ENCODE peak calls at places on chromosomes 11 and 22, in nine cellular contexts. B is upper lobe of left lung, K is IMR-90, Q is ovary, J is A549, Z is psoas muscle, T is PC-3, Y is thoracic aorta, O is esophagus squamous epithelium. U is an unnamed sample.

GRCh38 chr11:10993186-10993585 is 135.3 kb upstream of the ZBED5 start:
- DNase-seq in B (no peak), K (peak; percentile 2), Q (no peak), J (no peak), Z (no peak), T (no peak), Y (no peak), O (no peak), U (no peak)

GRCh38 chr11:109946322-109946846 is 146.8 kb upstream of the ZC3H12C start:
- DNase-seq in B (no peak), K (peak; percentile 97), Q (peak; percentile 89), J (peak; percentile 64), Z (peak; percentile 90), T (peak; percentile 98), Y (peak; percentile 75), O (peak; percentile 14), U (peak; percentile 71)

GRCh38 chr11:66885469-66886316 is 28.8 kb downstream of the LRFN4 start:
- DNase-seq in B (no peak), K (no peak), Q (no peak), J (no peak), Z (peak; percentile 32), T (no peak), Y (no peak), O (no peak), U (peak; percentile 81)

GRCh38 chr22:49214976-49215375 is 612.7 kb downstream of the BRD1 start:
- DNase-seq in B (no peak), K (no peak), Q (peak; percentile 7), J (no peak), Z (no peak), T (no peak), Y (no peak), O (no peak), U (no peak)

GRCh38 chr22:46646531-46647211 is 26.5 kb downstream of the GRAMD4 start:
- DNase-seq in B (no peak), K (no peak), Q (no peak), J (no peak), Z (no peak), T (no peak), Y (no peak), O (no peak), U (no peak)

GRCh38 chr11:124376280-124376679 is 8.0 kb downstream of the OR8B2 start:
- DNase-seq in B (no peak), K (no peak), Q (no peak), J (no peak), Z (no peak), T (no peak), Y (no peak), O (no peak), U (no peak)

GRCh38 chr22:17401728-17402127 is 32.5 kb downstream of the CECR2 start:
- DNase-seq in B (no peak), K (no peak), Q (no peak), J (no peak), Z (no peak), T (no peak), Y (no peak), O (no peak), U (no peak)

GRCh38 chr11:64865286-64866172 is 12.9 kb downstream of the EHD1 start:
- DNase-seq in B (no peak), K (peak; percentile 92), Q (no peak), J (no peak), Z (no peak), T (peak; percentile 46), Y (no peak), O (no peak), U (no peak)

GRCh38 chr11:60265373-60266214 is 14.9 kb upstream of the MS4A4A start:
- DNase-seq in B (no peak), K (peak; percentile 7), Q (no peak), J (peak; percentile 28), Z (no peak), T (peak; percentile 85), Y (no peak), O (no peak), U (no peak)

GRCh38 chr11:118612378-118612777 is 5.0 kb downstream of the PHLDB1 start:
- DNase-seq in B (no peak), K (peak; percentile 23), Q (peak; percentile 78), J (no peak), Z (peak; percentile 69), T (no peak), Y (no peak), O (no peak), U (no peak)

GRCh38 chr11:35619754-35620640 is 1.7 kb downstream of the FJX1 start:
- DNase-seq in B (no peak), K (peak; percentile 45), Q (no peak), J (peak; percentile 42), Z (peak; percentile 53), T (peak; percentile 32), Y (no peak), O (no peak), U (peak; percentile 66)

GRCh38 chr11:95092549-95093324 is 3.1 kb downstream of the ENDOD1 start:
- DNase-seq in B (no peak), K (peak; percentile 49), Q (no peak), J (peak; percentile 41), Z (peak; percentile 55), T (peak; percentile 92), Y (no peak), O (no peak), U (peak; percentile 26)

GRCh38 chr11:131924001-131924400 is 553.6 kb downstream of the NTM start:
- DNase-seq in B (peak; percentile 64), K (peak; percentile 36), Q (no peak), J (no peak), Z (no peak), T (no peak), Y (no peak), O (no peak), U (no peak)

GRCh38 chr11:117220999-117221774 is 10.7 kb downstream of the PCSK7 start:
- DNase-seq in B (no peak), K (no peak), Q (no peak), J (no peak), Z (peak; percentile 81), T (no peak), Y (no peak), O (no peak), U (no peak)

GRCh38 chr11:85768473-85769146 is 42.3 kb downstream of the SYTL2 start:
- DNase-seq in B (no peak), K (no peak), Q (no peak), J (no peak), Z (no peak), T (no peak), Y (no peak), O (no peak), U (no peak)

GRCh38 chr11:6623391-6624363 is 4.5 kb upstream of the TPP1 start:
- DNase-seq in B (no peak), K (no peak), Q (no peak), J (no peak), Z (no peak), T (no peak), Y (no peak), O (no peak), U (no peak)

GRCh38 chr11:6621711-6622211 is 2.5 kb upstream of the TPP1 start:
- DNase-seq in B (peak; percentile 63), K (no peak), Q (peak; percentile 42), J (no peak), Z (no peak), T (no peak), Y (no peak), O (no peak), U (no peak)

GRCh38 chr11:6619021-6619745 is at the start of gene TPP1:
- DNase-seq in B (peak; percentile 60), K (peak; percentile 94), Q (peak; percentile 90), J (peak; percentile 99), Z (peak; percentile 92), T (peak; percentile 93), Y (peak; percentile 93), O (peak; percentile 71), U (peak; percentile 84)

GRCh38 chr11:6625156-6625831 is 6.1 kb upstream of the TPP1 start:
- DNase-seq in B (no peak), K (no peak), Q (no peak), J (no peak), Z (no peak), T (no peak), Y (no peak), O (no peak), U (no peak)

GRCh38 chr11:6622261-6623171 is 3.3 kb upstream of the TPP1 start:
- DNase-seq in B (peak; percentile 73), K (no peak), Q (peak; percentile 35), J (no peak), Z (no peak), T (no peak), Y (no peak), O (no peak), U (no peak)
- TF ChIP-seq CTCF in B (no peak), K (no peak), Q (no peak), J (no peak), Z (no peak), T (no peak), Y (no peak), O (no peak), U (no peak)

GRCh38 chr22:31228425-31228824 is 16.3 kb downstream of the LIMK2 start:
- DNase-seq in B (no peak), K (no peak), Q (no peak), J (no peak), Z (no peak), T (no peak), Y (no peak), O (no peak), U (no peak)

GRCh38 chr22:31223786-31224191 is 11.7 kb downstream of the LIMK2 start:
- DNase-seq in B (no peak), K (no peak), Q (no peak), J (no peak), Z (no peak), T (no peak), Y (no peak), O (no peak), U (no peak)

GRCh38 chr22:31229402-31230140 is 17.5 kb downstream of the LIMK2 start:
- DNase-seq in B (no peak), K (peak; percentile 48), Q (peak; percentile 55), J (no peak), Z (no peak), T (no peak), Y (no peak), O (no peak), U (peak; percentile 40)

GRCh38 chr22:31230155-31230870 is 18.2 kb downstream of the LIMK2 start:
- DNase-seq in B (no peak), K (peak; percentile 44), Q (no peak), J (no peak), Z (no peak), T (no peak), Y (no peak), O (no peak), U (no peak)

GRCh38 chr22:31227186-31227585 is 15.1 kb downstream of the LIMK2 start:
- DNase-seq in B (no peak), K (no peak), Q (no peak), J (no peak), Z (no peak), T (no peak), Y (no peak), O (no peak), U (no peak)
- H3K4me1 ChIP-seq in B (peaks cover 71% of the 10 kb centered on the region), K (peaks cover 15% of the 10 kb centered on the region), Q (peaks cover 8% of the 10 kb centered on the region), J (no peaks in the 10 kb centered on the region), Z (peaks cover 47% of the 10 kb centered on the region), T (no peaks in the 10 kb centered on the region), Y (peaks cover 37% of the 10 kb centered on the region), O (peaks cover 54% of the 10 kb centered on the region), U (peaks cover 14% of the 10 kb centered on the region)

GRCh38 chr11:34149786-34150185 is 44.4 kb downstream of the NAT10 start:
- DNase-seq in B (no peak), K (no peak), Q (no peak), J (peak; percentile 36), Z (peak; percentile 59), T (peak; percentile 7), Y (no peak), O (no peak), U (peak; percentile 40)
- TF ChIP-seq CTCF in B (no peak), K (peak; percentile 47), Q (no peak), J (peak; percentile 34), Z (peak; percentile 24), T (peak; percentile 55), Y (peak; percentile 45), O (no peak), U (peak; percentile 45)

GRCh38 chr22:37681556-37682049 is 4.5 kb upstream of the NOL12 start:
- DNase-seq in B (no peak), K (peak; percentile 77), Q (peak; percentile 84), J (no peak), Z (peak; percentile 86), T (peak; percentile 74), Y (no peak), O (no peak), U (peak; percentile 81)
- H3K4me1 ChIP-seq in B (peaks cover 28% of the 10 kb centered on the region), K (peaks cover 17% of the 10 kb centered on the region), Q (no peaks in the 10 kb centered on the region), J (peaks cover 29% of the 10 kb centered on the region), Z (peaks cover 16% of the 10 kb centered on the region), T (peaks cover 12% of the 10 kb centered on the region), Y (peaks cover 17% of the 10 kb centered on the region), O (peaks cover 62% of the 10 kb centered on the region), U (peaks cover under 1% of the 10 kb centered on the region)